ENCODE peak calls at places on chromosomes 5 and 9, in four cellular contexts. X, T, M and I are unnamed samples.

GRCh38 chr5:58401701-58402100 is 58.2 kb downstream of the PLK2 start:
- DNase-seq in X (no peak), T (no peak), M (no peak), I (no peak)

GRCh38 chr5:158953929-158954534 is 145.7 kb downstream of the EBF1 start:
- DNase-seq in T (no peak), X (no peak), M (no peak), I (no peak)

GRCh38 chr9:127318651-127319167 is 54.1 kb downstream of the GARNL3 start:
- DNase-seq in X (no peak), T (peak), M (no peak), I (peak)

GRCh38 chr5:96146675-96147074 is 185.0 kb upstream of the ELL2 start:
- DNase-seq in T (peak), X (no peak), M (no peak), I (peak)

GRCh38 chr9:94084314-94084713 is at the start of gene PTPDC1:
- DNase-seq in M (peak), T (peak), X (no peak), I (peak)

GRCh38 chr5:998975-999501 is 9.6 kb upstream of the NKD2 start:
- DNase-seq in M (no peak), X (no peak), T (no peak), I (no peak)

GRCh38 chr9:115378758-115379157 is 260.8 kb upstream of the TNC start:
- DNase-seq in M (no peak), T (no peak), X (no peak), I (no peak)

GRCh38 chr9:87957839-87958238 is 16.5 kb downstream of the CDK20 start:
- DNase-seq in M (no peak), X (no peak), T (no peak), I (no peak)

GRCh38 chr5:120682851-120683250 is 218.8 kb downstream of the PRR16 start:
- DNase-seq in X (no peak), M (no peak), T (no peak), I (no peak)

GRCh38 chr9:95268681-95269080 is 48.8 kb downstream of the FANCC start:
- DNase-seq in M (peak), X (peak), T (peak), I (peak)

GRCh38 chr5:102974177-102974576 is 145.8 kb downstream of the GIN1 start:
- DNase-seq in T (no peak), M (no peak), X (no peak), I (no peak)

GRCh38 chr5:95801532-95801931 is 21.0 kb downstream of the GLRX start:
- DNase-seq in M (no peak), T (peak), X (no peak), I (no peak)

GRCh38 chr5:54520438-54520846 is 2.9 kb downstream of the SNX18 start:
- DNase-seq in X (no peak), T (no peak), M (peak), I (peak)